ENCODE peak calls at places on chromosomes 4 and X, in eight cellular contexts. One of them, this sample, is unnamed.

GRCh38 chr4:76665721-76666120 is 230.7 kb downstream of the SHROOM3 start:
- DNase-seq in cerebellar nuclear complex: no peak
- DNase-seq in NCI-H1694: no peak
- DNase-seq in left colon: no peak
- DNase-seq in MV-4-11: no peak
- DNase-seq in COLO829: no peak
- DNase-seq in renal cortical epithelial cell: no peak
- DNase-seq in ascending aorta: no peak
- DNase-seq in this sample: no peak

GRCh38 chr4:85780664-85781063 is 305.7 kb downstream of the ARHGAP24 start:
- DNase-seq in cerebellar nuclear complex: no peak
- DNase-seq in NCI-H1694: no peak
- DNase-seq in left colon: no peak
- DNase-seq in MV-4-11: no peak
- DNase-seq in COLO829: no peak
- DNase-seq in renal cortical epithelial cell: peak; percentile 95
- DNase-seq in ascending aorta: no peak
- DNase-seq in this sample: no peak

GRCh38 chrX:55489315-55490009 is at the start of gene USP51:
- DNase-seq in cerebellar nuclear complex: no peak
- DNase-seq in NCI-H1694: no peak
- DNase-seq in left colon: peak; percentile 44
- DNase-seq in MV-4-11: peak; percentile 41
- DNase-seq in COLO829: no peak
- DNase-seq in renal cortical epithelial cell: peak; percentile 26
- DNase-seq in ascending aorta: peak; percentile 72
- DNase-seq in this sample: peak; percentile 56

GRCh38 chr4:153083447-153083921 is 120.8 kb upstream of the TRIM2 start:
- DNase-seq in cerebellar nuclear complex: no peak
- DNase-seq in NCI-H1694: peak; percentile 79
- DNase-seq in left colon: peak; percentile 63
- DNase-seq in MV-4-11: peak; percentile 63
- DNase-seq in COLO829: peak; percentile 96
- DNase-seq in renal cortical epithelial cell: peak; percentile 85
- DNase-seq in ascending aorta: peak; percentile 78
- DNase-seq in this sample: peak; percentile 87

GRCh38 chr4:79211490-79211889 is 114.4 kb downstream of the NAA11 start:
- DNase-seq in cerebellar nuclear complex: peak; percentile 74
- DNase-seq in NCI-H1694: peak; percentile 73
- DNase-seq in left colon: no peak
- DNase-seq in MV-4-11: no peak
- DNase-seq in COLO829: no peak
- DNase-seq in renal cortical epithelial cell: no peak
- DNase-seq in ascending aorta: no peak
- DNase-seq in this sample: no peak

GRCh38 chrX:40148189-40148438 is 50.4 kb upstream of the BCOR start:
- DNase-seq in cerebellar nuclear complex: no peak
- DNase-seq in NCI-H1694: no peak
- DNase-seq in left colon: no peak
- DNase-seq in MV-4-11: no peak
- DNase-seq in COLO829: no peak
- DNase-seq in renal cortical epithelial cell: no peak
- DNase-seq in ascending aorta: no peak
- DNase-seq in this sample: no peak

GRCh38 chrX:141960573-141960972 is 56.9 kb downstream of the MAGEC1 start:
- DNase-seq in cerebellar nuclear complex: no peak
- DNase-seq in NCI-H1694: no peak
- DNase-seq in left colon: no peak
- DNase-seq in MV-4-11: no peak
- DNase-seq in COLO829: no peak
- DNase-seq in renal cortical epithelial cell: no peak
- DNase-seq in ascending aorta: no peak
- DNase-seq in this sample: no peak

GRCh38 chrX:134658421-134658896 is at the start of gene PLAC1:
- DNase-seq in cerebellar nuclear complex: no peak
- DNase-seq in NCI-H1694: no peak
- DNase-seq in left colon: no peak
- DNase-seq in MV-4-11: no peak
- DNase-seq in COLO829: no peak
- DNase-seq in renal cortical epithelial cell: peak; percentile 49
- DNase-seq in ascending aorta: no peak
- DNase-seq in this sample: no peak

GRCh38 chr4:184746532-184746870 is 12.6 kb upstream of the CENPU start:
- DNase-seq in cerebellar nuclear complex: no peak
- DNase-seq in NCI-H1694: no peak
- DNase-seq in left colon: peak; percentile 46
- DNase-seq in MV-4-11: no peak
- DNase-seq in COLO829: no peak
- DNase-seq in renal cortical epithelial cell: peak; percentile 95
- DNase-seq in ascending aorta: peak; percentile 85
- DNase-seq in this sample: peak; percentile 36

GRCh38 chr4:7070729-7071511 is 3.1 kb upstream of the GRPEL1 start:
- DNase-seq in cerebellar nuclear complex: no peak
- DNase-seq in NCI-H1694: peak; percentile 68
- DNase-seq in left colon: peak; percentile 71
- DNase-seq in MV-4-11: peak; percentile 61
- DNase-seq in COLO829: peak; percentile 26
- DNase-seq in renal cortical epithelial cell: peak; percentile 64
- DNase-seq in ascending aorta: peak; percentile 88
- DNase-seq in this sample: no peak

GRCh38 chrX:123277347-123277746 is 93.3 kb downstream of the GRIA3 start:
- DNase-seq in cerebellar nuclear complex: no peak
- DNase-seq in NCI-H1694: no peak
- DNase-seq in left colon: no peak
- DNase-seq in MV-4-11: no peak
- DNase-seq in COLO829: no peak
- DNase-seq in renal cortical epithelial cell: no peak
- DNase-seq in ascending aorta: no peak
- DNase-seq in this sample: no peak

GRCh38 chr4:76214269-76214628 is 625 bp upstream of the SCARB2 start:
- DNase-seq in cerebellar nuclear complex: no peak
- DNase-seq in NCI-H1694: no peak
- DNase-seq in left colon: peak; percentile 78
- DNase-seq in MV-4-11: no peak
- DNase-seq in COLO829: no peak
- DNase-seq in renal cortical epithelial cell: no peak
- DNase-seq in ascending aorta: no peak
- DNase-seq in this sample: no peak

GRCh38 chr4:125833-126232 is 1.5 kb downstream of the ZNF718 start:
- DNase-seq in cerebellar nuclear complex: no peak
- DNase-seq in NCI-H1694: no peak
- DNase-seq in left colon: no peak
- DNase-seq in MV-4-11: no peak
- DNase-seq in COLO829: no peak
- DNase-seq in renal cortical epithelial cell: no peak
- DNase-seq in ascending aorta: no peak
- DNase-seq in this sample: peak; percentile 2

GRCh38 chr4:136316961-136317360 is 1215.3 kb downstream of the PCDH18 start:
- DNase-seq in cerebellar nuclear complex: no peak
- DNase-seq in NCI-H1694: no peak
- DNase-seq in left colon: no peak
- DNase-seq in MV-4-11: no peak
- DNase-seq in COLO829: no peak
- DNase-seq in renal cortical epithelial cell: no peak
- DNase-seq in ascending aorta: no peak
- DNase-seq in this sample: no peak

GRCh38 chrX:9988762-9989161 is 21.6 kb downstream of the CLDN34 start:
- DNase-seq in cerebellar nuclear complex: no peak
- DNase-seq in NCI-H1694: no peak
- DNase-seq in left colon: no peak
- DNase-seq in MV-4-11: no peak
- DNase-seq in COLO829: no peak
- DNase-seq in renal cortical epithelial cell: peak; percentile 11
- DNase-seq in ascending aorta: no peak
- DNase-seq in this sample: no peak

GRCh38 chr4:19728773-19729172 is 522.9 kb upstream of the SLIT2 start:
- DNase-seq in cerebellar nuclear complex: no peak
- DNase-seq in NCI-H1694: no peak
- DNase-seq in left colon: no peak
- DNase-seq in MV-4-11: no peak
- DNase-seq in COLO829: no peak
- DNase-seq in renal cortical epithelial cell: no peak
- DNase-seq in ascending aorta: no peak
- DNase-seq in this sample: no peak

GRCh38 chrX:10482262-10482661 is 138.1 kb downstream of the MID1 start:
- DNase-seq in cerebellar nuclear complex: no peak
- DNase-seq in NCI-H1694: no peak
- DNase-seq in left colon: no peak
- DNase-seq in MV-4-11: no peak
- DNase-seq in COLO829: no peak
- DNase-seq in renal cortical epithelial cell: no peak
- DNase-seq in ascending aorta: no peak
- DNase-seq in this sample: no peak

GRCh38 chr4:110970642-110971041 is 347.8 kb upstream of the PITX2 start:
- DNase-seq in cerebellar nuclear complex: no peak
- DNase-seq in NCI-H1694: no peak
- DNase-seq in left colon: peak; percentile 27
- DNase-seq in MV-4-11: peak; percentile 74
- DNase-seq in COLO829: peak; percentile 73
- DNase-seq in renal cortical epithelial cell: peak; percentile 48
- DNase-seq in ascending aorta: no peak
- DNase-seq in this sample: peak; percentile 6

GRCh38 chr4:161664740-161665139 is 499.1 kb downstream of the FSTL5 start:
- DNase-seq in cerebellar nuclear complex: no peak
- DNase-seq in NCI-H1694: no peak
- DNase-seq in left colon: no peak
- DNase-seq in MV-4-11: no peak
- DNase-seq in COLO829: no peak
- DNase-seq in renal cortical epithelial cell: no peak
- DNase-seq in ascending aorta: no peak
- DNase-seq in this sample: no peak

GRCh38 chr4:180091710-180092109 is 2151.5 kb upstream of the TENM3 start:
- DNase-seq in cerebellar nuclear complex: no peak
- DNase-seq in NCI-H1694: no peak
- DNase-seq in left colon: no peak
- DNase-seq in MV-4-11: no peak
- DNase-seq in COLO829: no peak
- DNase-seq in renal cortical epithelial cell: no peak
- DNase-seq in ascending aorta: no peak
- DNase-seq in this sample: no peak

GRCh38 chr4:74675673-74676279 is 118.5 kb downstream of the BTC start:
- DNase-seq in cerebellar nuclear complex: no peak
- DNase-seq in NCI-H1694: no peak
- DNase-seq in left colon: no peak
- DNase-seq in MV-4-11: peak; percentile 44
- DNase-seq in COLO829: peak; percentile 69
- DNase-seq in renal cortical epithelial cell: peak; percentile 77
- DNase-seq in ascending aorta: no peak
- DNase-seq in this sample: peak; percentile 31

GRCh38 chr4:102449751-102450352 is 51.3 kb upstream of the NFKB1 start:
- DNase-seq in cerebellar nuclear complex: no peak
- DNase-seq in NCI-H1694: peak; percentile 63
- DNase-seq in left colon: no peak
- DNase-seq in MV-4-11: peak; percentile 61
- DNase-seq in COLO829: peak; percentile 62
- DNase-seq in renal cortical epithelial cell: peak; percentile 72
- DNase-seq in ascending aorta: no peak
- DNase-seq in this sample: peak; percentile 57

GRCh38 chr4:190019023-190019858 is 7.8 kb downstream of the FRG2 start:
- DNase-seq in cerebellar nuclear complex: no peak
- DNase-seq in NCI-H1694: no peak
- DNase-seq in left colon: no peak
- DNase-seq in MV-4-11: no peak
- DNase-seq in COLO829: no peak
- DNase-seq in renal cortical epithelial cell: no peak
- DNase-seq in ascending aorta: no peak
- DNase-seq in this sample: no peak

GRCh38 chrX:50988649-50989048 is 78.1 kb downstream of the BMP15 start:
- DNase-seq in cerebellar nuclear complex: no peak
- DNase-seq in NCI-H1694: no peak
- DNase-seq in left colon: no peak
- DNase-seq in MV-4-11: no peak
- DNase-seq in COLO829: no peak
- DNase-seq in renal cortical epithelial cell: peak; percentile 49
- DNase-seq in ascending aorta: no peak
- DNase-seq in this sample: peak; percentile 11

GRCh38 chrX:154082396-154083133 is 15.0 kb downstream of the MECP2 start:
- DNase-seq in cerebellar nuclear complex: no peak
- DNase-seq in NCI-H1694: no peak
- DNase-seq in left colon: no peak
- DNase-seq in MV-4-11: peak; percentile 68
- DNase-seq in COLO829: no peak
- DNase-seq in renal cortical epithelial cell: peak; percentile 51
- DNase-seq in ascending aorta: no peak
- DNase-seq in this sample: peak; percentile 40

GRCh38 chrX:150771116-150771515 is 77.9 kb downstream of the MTMR1 start:
- DNase-seq in cerebellar nuclear complex: no peak
- DNase-seq in NCI-H1694: no peak
- DNase-seq in left colon: no peak
- DNase-seq in MV-4-11: no peak
- DNase-seq in COLO829: no peak
- DNase-seq in renal cortical epithelial cell: no peak
- DNase-seq in ascending aorta: no peak
- DNase-seq in this sample: no peak

GRCh38 chr4:38730830-38731646 is 51.8 kb downstream of the TLR10 start:
- DNase-seq in cerebellar nuclear complex: no peak
- DNase-seq in NCI-H1694: peak; percentile 47
- DNase-seq in left colon: peak; percentile 65
- DNase-seq in MV-4-11: peak; percentile 75
- DNase-seq in COLO829: peak; percentile 44
- DNase-seq in renal cortical epithelial cell: peak; percentile 93
- DNase-seq in ascending aorta: peak; percentile 83
- DNase-seq in this sample: peak; percentile 76

GRCh38 chr4:179415842-179416223 is 1973.6 kb upstream of the AGA start:
- DNase-seq in cerebellar nuclear complex: no peak
- DNase-seq in NCI-H1694: no peak
- DNase-seq in left colon: no peak
- DNase-seq in MV-4-11: peak; percentile 40
- DNase-seq in COLO829: no peak
- DNase-seq in renal cortical epithelial cell: peak; percentile 1
- DNase-seq in ascending aorta: no peak
- DNase-seq in this sample: no peak

GRCh38 chr4:189117426-189117825 is 823.2 kb upstream of the FRG1 start:
- DNase-seq in cerebellar nuclear complex: no peak
- DNase-seq in NCI-H1694: no peak
- DNase-seq in left colon: no peak
- DNase-seq in MV-4-11: no peak
- DNase-seq in COLO829: no peak
- DNase-seq in renal cortical epithelial cell: peak; percentile 4
- DNase-seq in ascending aorta: no peak
- DNase-seq in this sample: no peak

GRCh38 chr4:86358176-86358701 is 1.6 kb downstream of the MAPK10 start:
- DNase-seq in cerebellar nuclear complex: no peak
- DNase-seq in NCI-H1694: no peak
- DNase-seq in left colon: no peak
- DNase-seq in MV-4-11: no peak
- DNase-seq in COLO829: no peak
- DNase-seq in renal cortical epithelial cell: peak; percentile 13
- DNase-seq in ascending aorta: no peak
- DNase-seq in this sample: no peak

GRCh38 chrX:153598541-153599191 is at the start of gene CCNQ:
- DNase-seq in cerebellar nuclear complex: no peak
- DNase-seq in NCI-H1694: no peak
- DNase-seq in left colon: no peak
- DNase-seq in MV-4-11: no peak
- DNase-seq in COLO829: no peak
- DNase-seq in renal cortical epithelial cell: no peak
- DNase-seq in ascending aorta: no peak
- DNase-seq in this sample: no peak

GRCh38 chrX:11967986-11968385 is 170.3 kb upstream of the FRMPD4 start:
- DNase-seq in cerebellar nuclear complex: no peak
- DNase-seq in NCI-H1694: no peak
- DNase-seq in left colon: no peak
- DNase-seq in MV-4-11: no peak
- DNase-seq in COLO829: no peak
- DNase-seq in renal cortical epithelial cell: peak; percentile 63
- DNase-seq in ascending aorta: no peak
- DNase-seq in this sample: no peak

GRCh38 chr4:152095701-152096070 is 334.9 kb upstream of the GATB start:
- DNase-seq in cerebellar nuclear complex: no peak
- DNase-seq in NCI-H1694: no peak
- DNase-seq in left colon: no peak
- DNase-seq in MV-4-11: no peak
- DNase-seq in COLO829: no peak
- DNase-seq in renal cortical epithelial cell: peak; percentile 44
- DNase-seq in ascending aorta: no peak
- DNase-seq in this sample: no peak

GRCh38 chr4:61527886-61528285 is 327.8 kb downstream of the ADGRL3 start:
- DNase-seq in cerebellar nuclear complex: no peak
- DNase-seq in NCI-H1694: no peak
- DNase-seq in left colon: no peak
- DNase-seq in MV-4-11: no peak
- DNase-seq in COLO829: no peak
- DNase-seq in renal cortical epithelial cell: no peak
- DNase-seq in ascending aorta: no peak
- DNase-seq in this sample: no peak